ENCODE peak calls at places on chromosomes 7 and 10, in nine cellular contexts. B is CD8-positive, alpha-beta memory T cell; X is activated CD8-positive, alpha-beta memory T cell treated with anti-CD3 and anti-CD28 coated beads for 24 hours; S is substantia nigra; Y is activated CD4-positive, alpha-beta T cell treated with anti-CD3 and anti-CD28 coated beads for 1 hour; I is NCI-H2081; E is pons; T is stimulated activated CD4-positive, alpha-beta T cell treated with anti-CD3 and anti-CD28 coated beads, Interleukin-12 subunit alpha, Interleukin-12 subunit beta, amount 100 ng/mL, for 48 hours; Q is hepatocyte. K is an unnamed sample.

GRCh38 chr7:151851782-151852181 is 25.1 kb downstream of the PRKAG2 start:
- DNase-seq in Y (no peak), B (no peak), X (no peak), Q (no peak), E (no peak), I (no peak), T (peak; percentile 27), S (no peak), K (peak; percentile 70)

GRCh38 chr10:57663401-57663800 is 604.3 kb downstream of the IPMK start:
- DNase-seq in Q (no peak), T (no peak), X (no peak), I (no peak), Y (no peak), B (no peak), E (no peak), S (no peak), K (no peak)

GRCh38 chr7:113198226-113198625 is 79.9 kb upstream of the SMIM30 start:
- DNase-seq in Y (no peak), I (no peak), E (no peak), B (no peak), T (no peak), Q (no peak), S (no peak), X (no peak), K (no peak)

GRCh38 chr7:147607151-147607800 is 983.3 kb upstream of the C7orf33 start:
- DNase-seq in Q (no peak), I (no peak), T (no peak), X (no peak), S (no peak), E (no peak), Y (no peak), B (no peak), K (no peak)

GRCh38 chr10:7230956-7231355 is 179.9 kb downstream of the SFMBT2 start:
- DNase-seq in E (no peak), T (no peak), Q (no peak), Y (no peak), X (no peak), B (no peak), S (no peak), I (no peak), K (no peak)

GRCh38 chr10:77186936-77187335 is 450.7 kb downstream of the KCNMA1 start:
- DNase-seq in Q (no peak), S (no peak), E (no peak), Y (no peak), I (no peak), B (no peak), X (no peak), T (no peak), K (no peak)

GRCh38 chr10:96299383-96299782 is 4.9 kb upstream of the DNTT start:
- DNase-seq in Y (no peak), B (no peak), E (peak; percentile 31), T (no peak), Q (no peak), X (no peak), I (no peak), S (no peak), K (no peak)

GRCh38 chr10:110149259-110149658 is 58.1 kb upstream of the MXI1 start:
- DNase-seq in Q (no peak), I (no peak), T (no peak), B (no peak), Y (no peak), X (no peak), S (no peak), E (no peak), K (no peak)

GRCh38 chr10:3523309-3524050 is 261.5 kb downstream of the KLF6 start:
- DNase-seq in Y (no peak), E (no peak), I (no peak), Q (no peak), S (no peak), B (no peak), T (no peak), X (no peak), K (no peak)